ENCODE peak calls at places on chromosomes 4 and X, in five cellular contexts. Z is fibroblast of lung, J is PC-3, K is SK-N-SH, X is trophoblast cell. V is an unnamed sample. For H3K4me1, the result is how much of the 10 kb centered on the place peaks cover.

GRCh38 chr4:56330691-56331090 is 56.6 kb downstream of the AASDH start:
- DNase-seq in Z (peak), X (no peak), K (no peak), J (no peak), V (no peak)

GRCh38 chrX:31546130-31546529 is 474.3 kb upstream of the FTHL17 start:
- DNase-seq in X (no peak), Z (peak), K (no peak), J (no peak), V (no peak)

GRCh38 chr4:78764498-78764961 is 11.6 kb upstream of the BMP2K start:
- DNase-seq in K (no peak), J (peak), Z (peak), X (peak), V (no peak)

GRCh38 chr4:13088726-13089658 is 395.1 kb downstream of the RAB28 start:
- DNase-seq in J (peak), X (no peak), K (no peak), Z (peak), V (no peak)

GRCh38 chr4:1309261-1310010 is 19.7 kb downstream of the MAEA start:
- DNase-seq in X (peak), K (peak), Z (peak), J (no peak), V (peak)

GRCh38 chrX:71668248-71668595 is 876 bp downstream of the LOC101059915 start:
- DNase-seq in J (no peak), K (no peak), X (no peak), Z (no peak), V (no peak)

GRCh38 chr4:3311489-3312171 is 18.8 kb downstream of the RGS12 start:
- DNase-seq in K (no peak), Z (no peak), J (peak), X (no peak), V (peak)

GRCh38 chr4:76659103-76659490 is 224.1 kb downstream of the SHROOM3 start:
- DNase-seq in Z (no peak), K (no peak), J (no peak), X (no peak), V (no peak)

GRCh38 chr4:152850377-152850776 is 70.6 kb downstream of the ARFIP1 start:
- DNase-seq in K (no peak), X (peak), Z (peak), J (peak), V (peak)

GRCh38 chr4:84920591-84920990 is 45.9 kb downstream of the WDFY3 start:
- DNase-seq in X (no peak), K (no peak), J (peak), Z (peak), V (no peak)

GRCh38 chrX:151970661-151971060 is 3.8 kb downstream of the GABRE start:
- DNase-seq in Z (peak), X (peak), K (no peak), J (peak), V (peak)

GRCh38 chrX:11792461-11793421 is 34.7 kb downstream of the MSL3 start:
- DNase-seq in J (peak), K (no peak), X (no peak), Z (no peak), V (no peak)

GRCh38 chr4:125703443-125703842 is 388.7 kb downstream of the FAT4 start:
- DNase-seq in K (no peak), J (peak), Z (peak), X (no peak), V (no peak)

GRCh38 chr4:174989791-174990190 is 71.6 kb downstream of the ADAM29 start:
- DNase-seq in K (no peak), Z (no peak), J (no peak), X (no peak), V (no peak)

GRCh38 chr4:145347684-145348083 is 134.0 kb upstream of the SMAD1 start:
- DNase-seq in K (no peak), X (no peak), Z (peak), J (no peak), V (no peak)

GRCh38 chrX:7372843-7373525 is 225.0 kb upstream of the PUDP start:
- DNase-seq in X (peak), J (peak), Z (peak), K (no peak), V (no peak)

GRCh38 chr4:38570647-38571326 is 93.2 kb upstream of the KLF3 start:
- DNase-seq in J (no peak), X (no peak), K (no peak), Z (no peak), V (no peak)

GRCh38 chrX:41029332-41029731 is 55.9 kb upstream of the USP9X start:
- DNase-seq in J (peak), X (no peak), K (no peak), Z (no peak), V (no peak)

GRCh38 chr4:138595731-138596465 is 353.7 kb upstream of the SLC7A11 start:
- DNase-seq in X (no peak), Z (peak), J (no peak), K (no peak), V (no peak)

GRCh38 chrX:11533211-11533651 is 132.5 kb downstream of the ARHGAP6 start:
- DNase-seq in K (peak), J (peak), X (peak), Z (peak), V (no peak)

GRCh38 chr4:13966241-13967195 is 339.0 kb upstream of the BOD1L1 start:
- DNase-seq in K (no peak), X (no peak), Z (peak), J (peak), V (no peak)

GRCh38 chr4:92445127-92445526 is 141.4 kb downstream of the GRID2 start:
- DNase-seq in X (no peak), J (no peak), Z (no peak), K (no peak), V (no peak)

GRCh38 chr4:121946644-121947043 is 5.2 kb downstream of the TRPC3 start:
- DNase-seq in X (no peak), J (peak), K (no peak), Z (no peak), V (no peak)

GRCh38 chrX:44675364-44676024 is 132.8 kb upstream of the FUNDC1 start:
- DNase-seq in J (peak), K (peak), X (no peak), Z (peak), V (no peak)

GRCh38 chr4:174314274-174314673 is 30.6 kb downstream of the CEP44 start:
- DNase-seq in X (no peak), J (no peak), Z (no peak), K (no peak), V (no peak)

GRCh38 chr4:3368841-3369760 is 72.7 kb upstream of the HGFAC start:
- DNase-seq in X (no peak), Z (no peak), J (no peak), K (peak), V (no peak)

GRCh38 chr4:118746251-118746919 is 61.2 kb downstream of the METTL14 start:
- DNase-seq in J (no peak), Z (no peak), K (no peak), X (no peak), V (no peak)

GRCh38 chr4:118741456-118741855 is 56.3 kb downstream of the METTL14 start:
- DNase-seq in X (no peak), K (no peak), Z (peak), J (no peak), V (no peak)

GRCh38 chr4:118745357-118745756 is 60.2 kb downstream of the METTL14 start:
- DNase-seq in K (no peak), X (no peak), J (no peak), Z (no peak), V (no peak)

GRCh38 chr4:118742050-118742449 is 56.9 kb downstream of the METTL14 start:
- DNase-seq in K (no peak), X (no peak), Z (no peak), J (no peak), V (no peak)

DNA sequence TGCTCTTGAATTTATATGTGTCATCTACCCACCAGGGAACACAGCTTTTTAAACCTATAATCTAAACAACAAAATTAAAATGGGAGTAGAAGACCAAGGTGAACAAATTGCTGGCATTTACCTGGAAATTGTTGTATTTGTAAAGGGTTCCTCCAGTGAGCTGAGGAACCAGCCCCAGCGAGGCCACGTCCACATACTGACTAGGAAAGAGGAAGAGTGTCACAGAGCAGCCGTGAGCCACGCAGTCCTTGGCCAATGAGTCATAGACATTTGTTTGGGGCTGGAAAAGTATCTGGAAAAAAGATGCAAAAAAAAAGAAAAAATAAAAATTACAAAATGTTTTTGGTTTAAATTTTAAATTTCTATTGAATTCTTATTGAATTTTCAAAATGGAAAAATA is 58.7 kb downstream of the METTL14 start:
- DNase-seq in X (no peak), K (no peak), J (no peak), Z (no peak), V (peak)
- H3K4me1 ChIP-seq in X (under half), K (under half), J (under half), Z (under half), V (under half)

GRCh38 chr4:5404073-5404472 is 304.3 kb downstream of the EVC2 start:
- DNase-seq in Z (no peak), X (no peak), K (no peak), J (no peak), V (no peak)
- H3K9ac ChIP-seq in Z (no peak), X (no peak), K (no peak), J (no peak), V (no peak)

DNA sequence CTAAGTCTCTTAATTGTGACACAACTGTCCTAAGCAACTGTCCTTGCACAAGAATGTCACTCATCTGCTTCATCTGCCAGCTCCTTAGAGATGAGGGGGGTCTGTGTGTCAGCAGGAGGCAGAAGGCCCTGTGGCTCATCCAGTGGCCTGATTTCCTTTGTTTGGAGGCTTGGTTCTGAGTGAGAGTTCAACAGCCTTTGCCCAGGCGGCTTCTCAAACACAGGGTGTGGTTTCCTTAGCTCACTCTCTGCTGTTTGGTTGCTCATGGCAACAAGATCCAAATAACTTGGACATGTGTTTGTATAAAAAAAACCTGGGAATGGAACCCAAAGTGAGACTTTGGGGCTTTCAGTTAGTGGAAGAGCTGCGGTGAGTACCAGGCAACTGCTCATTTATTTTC is 46.6 kb downstream of the MAP7D3 start:
- DNase-seq in Z (peak), K (no peak), X (peak), J (peak), V (no peak)
- H3K27ac ChIP-seq in Z (peak), K (no peak), X (no peak), J (peak), V (no peak)

GRCh38 chrX:63747331-63747730 is 37.7 kb downstream of the ARHGEF9 start:
- DNase-seq in Z (peak), K (no peak), X (no peak), J (no peak), V (no peak)
- H3K4me1 ChIP-seq in Z (under half), K (under half), X (under half), J (under half), V (under half)

GRCh38 chr4:31160146-31160545 is 440.0 kb downstream of the PCDH7 start:
- DNase-seq in J (no peak), Z (no peak), K (no peak), X (no peak), V (no peak)
- H3K9ac ChIP-seq in J (no peak), Z (no peak), K (no peak), X (no peak), V (no peak)

DNA sequence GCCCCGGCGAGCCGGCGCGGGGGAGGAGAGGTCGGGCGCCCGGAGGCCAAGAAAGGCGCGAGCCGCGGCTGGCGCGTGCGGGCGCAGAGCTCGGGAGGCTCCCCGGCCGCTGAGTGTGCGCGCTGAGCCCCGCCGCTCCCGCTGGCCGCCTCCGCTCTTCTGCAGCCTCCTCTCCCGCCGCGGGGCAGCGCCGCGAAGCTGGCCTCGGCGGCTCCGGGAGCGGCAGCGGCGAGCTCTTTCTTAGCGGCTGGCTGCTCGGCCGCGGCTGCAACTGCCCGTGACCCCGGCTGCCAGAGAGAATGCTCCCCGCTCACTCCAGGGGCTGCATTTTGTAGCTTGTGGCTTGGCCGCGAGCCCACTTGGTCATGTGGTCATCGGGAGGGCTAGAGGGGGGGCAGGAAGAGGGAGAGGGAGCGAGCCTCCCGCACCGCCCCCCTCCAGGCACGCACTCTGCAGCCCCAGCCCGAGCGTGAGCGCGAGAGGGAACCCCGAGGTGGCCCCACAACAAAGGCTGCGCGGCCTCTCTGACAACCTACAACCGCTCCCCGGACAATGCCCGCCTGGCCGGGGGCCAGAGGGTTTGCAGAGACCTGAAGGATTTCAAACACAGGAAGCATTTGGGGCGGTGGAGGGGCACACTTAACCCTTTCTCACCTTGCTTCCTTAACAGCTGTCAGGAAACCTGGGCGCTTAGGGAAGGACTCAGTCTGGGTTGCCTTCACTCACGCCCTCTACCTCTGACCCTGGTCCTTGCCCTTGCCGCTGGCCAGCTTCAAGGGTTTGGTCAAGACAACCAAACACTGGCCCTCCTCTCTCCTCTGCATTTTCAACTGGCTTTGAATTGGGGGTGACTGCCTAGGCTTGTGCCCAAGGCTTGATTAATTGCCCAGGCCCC is at the start of gene APLN:
- DNase-seq in K (peak), Z (peak), X (no peak), J (peak), V (peak)
- H3K27ac ChIP-seq in K (no peak), Z (no peak), X (no peak), J (no peak), V (no peak)

DNA sequence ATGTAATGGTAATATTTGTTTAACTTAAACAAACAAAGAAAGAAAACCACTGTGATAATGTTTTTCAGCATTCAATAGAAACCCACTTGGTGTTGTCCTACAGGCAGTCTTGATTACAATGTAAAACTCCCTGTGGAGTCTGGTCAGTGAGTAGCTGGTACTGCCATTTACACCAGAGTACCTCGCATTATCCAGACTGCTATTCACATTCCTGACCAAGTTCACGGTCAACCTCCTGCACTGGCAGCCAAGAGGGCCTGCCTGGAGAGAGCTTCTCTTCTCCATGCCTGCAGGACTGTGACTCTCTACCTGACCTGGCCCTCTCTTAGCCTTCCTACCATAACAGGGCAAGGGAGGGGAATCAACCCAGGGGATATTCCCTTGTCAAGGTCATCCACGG is 2.9 kb upstream of the LONRF3 start:
- DNase-seq in K (no peak), X (no peak), J (peak), Z (no peak), V (no peak)
- H3K4me1 ChIP-seq in K (under half), X (under half), J (under half), Z (under half), V (under half)

V was measured in kidney.